ENCODE peak calls at places on chromosomes 13 and 19, in eight cellular contexts. N is neural progenitor cell; K is mesenchymal stem cell; C is tibial artery; Y is lower lobe of right lung; U is left ventricle myocardium inferior; A is H9; R is naive thymus-derived CD4-positive, alpha-beta T cell. T is an unnamed sample. For H3K9me3, the result is how much of the 10 kb centered on the place peaks cover.

GRCh38 chr19:38735257-38735686 is 9.0 kb downstream of the CAPN12 start:
- DNase-seq in N (peak), K (no peak), C (peak), Y (peak), U (no peak), A (peak), R (no peak), T (no peak)

GRCh38 chr13:111908391-111908790 is 158.6 kb upstream of the SOX1 start:
- DNase-seq in N (no peak), K (no peak), C (peak), Y (no peak), U (no peak), A (peak), R (no peak), T (no peak)

GRCh38 chr19:57719424-57719823 is 8.0 kb downstream of the ZNF671 start:
- DNase-seq in N (no peak), K (no peak), C (no peak), Y (no peak), U (no peak), A (no peak), R (no peak), T (no peak)

GRCh38 chr13:109625156-109625555 is 161.2 kb downstream of the IRS2 start:
- DNase-seq in N (no peak), K (no peak), C (no peak), Y (no peak), U (no peak), A (no peak), R (no peak), T (no peak)

GRCh38 chr19:48025480-48025879 is 18.4 kb downstream of the CABP5 start:
- DNase-seq in N (no peak), K (no peak), C (no peak), Y (no peak), U (no peak), A (no peak), R (no peak), T (no peak)

GRCh38 chr13:43835701-43836100 is 43.8 kb downstream of the CCDC122 start:
- DNase-seq in N (no peak), K (peak), C (no peak), Y (no peak), U (no peak), A (no peak), R (no peak), T (no peak)

GRCh38 chr13:82560889-82561288 is 1321.4 kb downstream of the SLITRK1 start:
- DNase-seq in N (no peak), K (no peak), C (no peak), Y (no peak), U (no peak), A (no peak), R (no peak), T (no peak)

GRCh38 chr13:43285891-43286602 is 262.7 kb downstream of the DNAJC15 start:
- DNase-seq in N (peak), K (no peak), C (no peak), Y (no peak), U (no peak), A (no peak), R (no peak), T (no peak)

GRCh38 chr13:32476021-32476731 is 48.2 kb upstream of the N4BP2L1 start:
- DNase-seq in N (no peak), K (no peak), C (no peak), Y (no peak), U (no peak), A (no peak), R (no peak), T (no peak)

GRCh38 chr13:95326695-95327094 is 25.4 kb upstream of the ABCC4 start:
- DNase-seq in N (no peak), K (no peak), C (no peak), Y (no peak), U (no peak), A (no peak), R (no peak), T (no peak)

GRCh38 chr19:51607077-51607476 is 23.1 kb downstream of the SIGLEC5 start:
- DNase-seq in N (no peak), K (no peak), C (no peak), Y (no peak), U (no peak), A (no peak), R (no peak), T (no peak)

GRCh38 chr13:98729526-98730057 is 22.9 kb downstream of the SLC15A1 start:
- DNase-seq in N (no peak), K (no peak), C (no peak), Y (no peak), U (no peak), A (no peak), R (no peak), T (no peak)

GRCh38 chr19:35257113-35257461 is 8.3 kb downstream of the LSR start:
- DNase-seq in N (no peak), K (no peak), C (peak), Y (no peak), U (no peak), A (no peak), R (no peak), T (no peak)

GRCh38 chr19:17243854-17244617 is 1.7 kb downstream of the NR2F6 start:
- DNase-seq in N (peak), K (peak), C (peak), Y (peak), U (peak), A (peak), R (no peak), T (no peak)

GRCh38 chr13:73428137-73428536 is 369.3 kb downstream of the KLF5 start:
- DNase-seq in N (no peak), K (peak), C (no peak), Y (no peak), U (no peak), A (no peak), R (no peak), T (no peak)

GRCh38 chr13:48859168-48860105 is 116.3 kb upstream of the FNDC3A start:
- DNase-seq in N (no peak), K (no peak), C (no peak), Y (no peak), U (no peak), A (peak), R (no peak), T (no peak)

GRCh38 chr19:19160489-19161035 is 9.5 kb downstream of the MEF2B start:
- DNase-seq in N (no peak), K (no peak), C (no peak), Y (no peak), U (no peak), A (no peak), R (no peak), T (no peak)

GRCh38 chr19:10580979-10581631 is 6.0 kb downstream of the AP1M2 start:
- DNase-seq in N (peak), K (peak), C (peak), Y (peak), U (peak), A (peak), R (peak), T (peak)

GRCh38 chr19:45820413-45821102 is 5.5 kb upstream of the RSPH6A start:
- DNase-seq in N (no peak), K (no peak), C (no peak), Y (no peak), U (no peak), A (no peak), R (no peak), T (no peak)

GRCh38 chr13:19586904-19587634 is 25.7 kb upstream of the TPTE2 start:
- DNase-seq in N (no peak), K (no peak), C (no peak), Y (peak), U (no peak), A (no peak), R (peak), T (peak)

GRCh38 chr19:843180-843835 is 2.5 kb downstream of the PRTN3 start:
- DNase-seq in N (peak), K (no peak), C (no peak), Y (peak), U (no peak), A (peak), R (no peak), T (no peak)

GRCh38 chr19:869245-870177 is 10.0 kb downstream of the CFD start:
- DNase-seq in N (no peak), K (peak), C (peak), Y (no peak), U (peak), A (no peak), R (no peak), T (no peak)

DNA sequence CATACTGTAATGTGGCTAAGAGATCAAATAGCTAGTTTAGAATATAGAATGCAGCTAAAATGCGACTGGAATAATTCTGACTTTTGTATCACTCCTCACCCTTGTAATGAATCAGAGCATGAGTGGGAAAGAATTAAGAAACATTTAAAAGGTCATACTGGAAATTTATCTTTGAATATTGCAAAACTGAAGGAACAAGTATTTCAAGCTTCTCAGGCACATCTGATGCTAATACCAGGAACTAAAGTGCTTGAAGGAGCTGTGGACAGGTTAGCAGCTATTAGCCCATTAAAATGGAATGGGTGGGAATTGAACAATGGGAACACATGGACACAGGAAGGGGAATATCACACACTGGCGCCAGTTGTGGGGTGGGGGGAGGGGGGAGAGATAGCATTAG is 144.2 kb upstream of the ZNF91 start:
- DNase-seq in N (no peak), K (no peak), C (no peak), Y (no peak), U (no peak), A (no peak), R (no peak), T (no peak)
- H3K9me3 ChIP-seq in N (under half), K (half or more), C (under half), Y (under half), U (under half), A (half or more), R (under half), T (under half)

GRCh38 chr19:12353375-12353774 is 12.1 kb downstream of the ZNF442 start:
- DNase-seq in N (no peak), K (no peak), C (no peak), Y (no peak), U (no peak), A (no peak), R (no peak), T (no peak)

GRCh38 chr19:12345197-12345596 is 11.8 kb upstream of the ZNF563 start:
- DNase-seq in N (no peak), K (no peak), C (no peak), Y (no peak), U (no peak), A (no peak), R (no peak), T (no peak)

GRCh38 chr19:12350185-12350889 is 15.1 kb downstream of the ZNF442 start:
- DNase-seq in N (no peak), K (no peak), C (no peak), Y (no peak), U (no peak), A (no peak), R (no peak), T (no peak)

GRCh38 chr19:12346896-12347295 is 13.5 kb upstream of the ZNF563 start:
- DNase-seq in N (no peak), K (no peak), C (no peak), Y (no peak), U (no peak), A (no peak), R (no peak), T (no peak)

DNA sequence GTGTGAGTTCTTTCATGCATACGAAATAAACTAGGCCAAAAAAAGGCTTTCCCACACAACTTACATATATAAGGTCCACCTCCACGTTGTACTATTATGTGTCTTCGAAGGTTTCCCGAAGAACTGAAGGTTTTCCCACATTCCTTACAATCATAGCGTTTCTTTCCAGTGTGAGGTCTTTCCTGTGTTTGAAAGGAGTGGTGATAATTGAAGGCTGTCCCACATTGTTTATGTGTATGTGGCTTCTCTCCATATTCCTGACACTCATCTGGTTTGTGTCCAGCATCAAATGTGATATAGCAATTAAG is 14.6 kb downstream of the ZNF442 start:
- DNase-seq in N (no peak), K (no peak), C (no peak), Y (no peak), U (no peak), A (no peak), R (no peak), T (no peak)
- H3K9me3 ChIP-seq in N (half or more), K (half or more), C (half or more), Y (half or more), U (half or more), A (half or more), R (half or more), T (under half)

GRCh38 chr19:9453953-9454352 is 18.6 kb upstream of the ZNF266 start:
- DNase-seq in N (no peak), K (no peak), C (no peak), Y (no peak), U (no peak), A (no peak), R (no peak), T (no peak)
- H3K9me3 ChIP-seq in N (half or more), K (half or more), C (half or more), Y (half or more), U (half or more), A (half or more), R (half or more), T (under half)

DNA sequence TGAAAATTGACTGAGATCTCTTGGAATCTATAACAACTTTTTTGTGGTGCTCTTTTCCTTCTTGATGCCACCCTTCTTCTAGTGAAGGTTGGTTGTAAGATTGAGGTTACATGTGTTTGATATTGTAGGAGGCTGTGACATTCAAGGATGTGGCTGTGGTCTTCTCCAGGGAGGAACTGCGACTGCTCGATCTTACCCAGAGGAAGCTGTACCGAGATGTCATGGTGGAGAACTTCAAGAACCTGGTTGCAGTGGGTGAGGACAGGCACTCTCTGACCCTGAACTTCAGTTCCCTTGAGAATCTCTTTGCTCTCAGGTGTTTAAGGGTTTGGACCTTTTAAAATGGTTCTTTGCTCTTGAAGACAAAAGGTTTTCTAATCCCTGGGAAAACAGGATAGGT is 16.0 kb downstream of the ZNF227 start:
- DNase-seq in N (no peak), K (no peak), C (no peak), Y (no peak), U (no peak), A (no peak), R (no peak), T (no peak)
- H3K9me3 ChIP-seq in N (under half), K (under half), C (half or more), Y (half or more), U (half or more), A (under half), R (under half), T (under half)

GRCh38 chr19:54574527-54575056 is 1.0 kb downstream of the LILRA2 start:
- DNase-seq in N (no peak), K (no peak), C (no peak), Y (no peak), U (no peak), A (no peak), R (no peak), T (no peak)
- H3K9me3 ChIP-seq in N (under half), K (under half), C (under half), Y (under half), U (under half), A (half or more), R (under half), T (under half)

DNA sequence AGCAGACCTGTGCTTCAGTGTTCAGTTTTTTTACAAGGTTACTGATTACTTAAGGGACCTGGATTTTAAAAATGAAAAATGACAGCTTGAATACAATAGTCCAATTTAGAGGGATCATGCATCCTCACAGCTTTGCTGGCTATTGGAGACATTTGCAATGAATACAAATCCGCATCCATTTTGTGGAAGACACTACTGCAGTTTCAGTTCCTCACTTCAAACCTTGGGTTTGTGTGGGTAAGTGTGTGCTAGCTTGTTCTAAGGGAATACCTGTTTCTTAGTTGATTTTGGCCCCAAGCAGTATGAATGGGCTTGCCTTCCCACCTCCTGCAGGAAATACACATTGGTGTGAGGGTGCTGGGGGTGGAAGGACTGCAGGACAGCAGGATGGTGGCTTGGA is 222.4 kb downstream of the OLFM4 start:
- DNase-seq in N (no peak), K (no peak), C (no peak), Y (no peak), U (no peak), A (no peak), R (no peak), T (no peak)
- H3K9me3 ChIP-seq in N (under half), K (under half), C (under half), Y (under half), U (under half), A (under half), R (under half), T (under half)

GRCh38 chr13:50924025-50924424 is 14.4 kb downstream of the RNASEH2B start:
- DNase-seq in N (no peak), K (no peak), C (no peak), Y (no peak), U (no peak), A (no peak), R (no peak), T (no peak)
- H3K9me3 ChIP-seq in N (under half), K (under half), C (under half), Y (under half), U (under half), A (under half), R (under half), T (under half)

DNA sequence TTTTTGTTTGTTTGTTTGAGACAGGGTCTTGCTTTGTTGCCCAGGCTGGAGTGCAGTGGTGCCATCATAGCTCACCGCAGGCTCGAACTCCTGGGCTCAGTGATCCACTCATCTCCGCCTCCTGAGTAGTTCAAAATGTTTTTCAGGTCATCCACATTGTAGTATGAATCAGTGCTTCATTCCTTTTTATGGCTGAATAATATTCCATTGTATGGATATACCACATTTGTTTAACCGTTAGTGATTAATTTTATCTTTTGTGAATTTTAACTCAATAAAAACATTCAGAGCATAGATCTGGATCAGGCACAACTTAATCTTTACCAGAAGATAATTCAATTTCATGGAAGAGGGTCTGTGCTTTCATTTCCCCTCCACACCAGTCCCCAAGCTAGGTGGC is 47.7 kb downstream of the VAV1 start:
- DNase-seq in N (no peak), K (no peak), C (no peak), Y (no peak), U (no peak), A (no peak), R (no peak), T (no peak)
- H3K9me3 ChIP-seq in N (under half), K (under half), C (under half), Y (under half), U (under half), A (under half), R (under half), T (under half)

GRCh38 chr19:15672580-15673175 is at the start of gene CYP4F12:
- DNase-seq in N (no peak), K (no peak), C (peak), Y (peak), U (peak), A (no peak), R (peak), T (peak)

GRCh38 chr19:15669440-15669839 is 3.4 kb upstream of the CYP4F12 start:
- DNase-seq in N (no peak), K (no peak), C (no peak), Y (no peak), U (no peak), A (no peak), R (no peak), T (no peak)

GRCh38 chr19:15673176-15673654 is 328 bp downstream of the CYP4F12 start:
- DNase-seq in N (no peak), K (no peak), C (no peak), Y (no peak), U (peak), A (no peak), R (no peak), T (no peak)

GRCh38 chr19:15671237-15671636 is 1.6 kb upstream of the CYP4F12 start:
- DNase-seq in N (no peak), K (no peak), C (no peak), Y (no peak), U (no peak), A (no peak), R (no peak), T (no peak)

GRCh38 chr19:15671891-15672579 is 852 bp upstream of the CYP4F12 start:
- DNase-seq in N (no peak), K (no peak), C (no peak), Y (no peak), U (no peak), A (no peak), R (no peak), T (no peak)
- H3K9me3 ChIP-seq in N (under half), K (under half), C (under half), Y (under half), U (under half), A (half or more), R (under half), T (under half)

GRCh38 chr19:37484406-37485115 is 15.4 kb downstream of the ZNF570 start:
- DNase-seq in N (no peak), K (peak), C (no peak), Y (no peak), U (no peak), A (no peak), R (no peak), T (no peak)
- H3K9me3 ChIP-seq in N (half or more), K (half or more), C (half or more), Y (half or more), U (half or more), A (half or more), R (half or more), T (half or more)